ENCODE peak calls at places on chromosome 3, in four cellular contexts. I is effector memory CD4-positive, alpha-beta T cell; B is brain microvascular endothelial cell; X is endothelial cell of umbilical vein. T is an unnamed sample. For H3K36me3, the result is how much of the 10 kb centered on the place peaks cover.

GRCh38 chr3:30689202-30689641 is 82.8 kb downstream of the TGFBR2 start:
- DNase-seq in I (no peak), B (peak), X (peak), T (no peak)

GRCh38 chr3:1196997-1197396 is 104.2 kb downstream of the CNTN6 start:
- DNase-seq in I (no peak), B (no peak), X (no peak), T (no peak)

GRCh38 chr3:62051506-62051905 is 321.8 kb downstream of the FEZF2 start:
- DNase-seq in I (no peak), B (peak), X (peak), T (no peak)

GRCh38 chr3:37481986-37482385 is 307.6 kb upstream of the LRRFIP2 start:
- DNase-seq in I (no peak), B (no peak), X (no peak), T (no peak)

GRCh38 chr3:151916781-151917180 is 43.3 kb downstream of the SUCNR1 start:
- DNase-seq in I (no peak), B (no peak), X (no peak), T (no peak)

GRCh38 chr3:15953841-15954240 is 156.1 kb upstream of the ANKRD28 start:
- DNase-seq in I (no peak), B (no peak), X (no peak), T (no peak)

GRCh38 chr3:44624696-44625528 is at the start of gene ZNF197:
- DNase-seq in I (peak), B (peak), X (peak), T (peak)

GRCh38 chr3:105728913-105729312 is 139.9 kb downstream of the CBLB start:
- DNase-seq in I (no peak), B (no peak), X (no peak), T (no peak)

GRCh38 chr3:184565421-184566211 is 4.0 kb downstream of the EPHB3 start:
- DNase-seq in I (no peak), B (peak), X (no peak), T (no peak)

GRCh38 chr3:184563569-184563925 is 2.0 kb downstream of the EPHB3 start:
- DNase-seq in I (no peak), B (no peak), X (no peak), T (no peak)

GRCh38 chr3:184562875-184563568 is 1.4 kb downstream of the EPHB3 start:
- DNase-seq in I (no peak), B (no peak), X (no peak), T (no peak)

GRCh38 chr3:184564685-184565385 is 3.2 kb downstream of the EPHB3 start:
- DNase-seq in I (no peak), B (no peak), X (no peak), T (no peak)

GRCh38 chr3:184563941-184564684 is 2.5 kb downstream of the EPHB3 start:
- DNase-seq in I (no peak), B (no peak), X (no peak), T (no peak)
- H3K4me3 ChIP-seq in I (no peak), B (no peak), X (no peak), T (no peak)

DNA sequence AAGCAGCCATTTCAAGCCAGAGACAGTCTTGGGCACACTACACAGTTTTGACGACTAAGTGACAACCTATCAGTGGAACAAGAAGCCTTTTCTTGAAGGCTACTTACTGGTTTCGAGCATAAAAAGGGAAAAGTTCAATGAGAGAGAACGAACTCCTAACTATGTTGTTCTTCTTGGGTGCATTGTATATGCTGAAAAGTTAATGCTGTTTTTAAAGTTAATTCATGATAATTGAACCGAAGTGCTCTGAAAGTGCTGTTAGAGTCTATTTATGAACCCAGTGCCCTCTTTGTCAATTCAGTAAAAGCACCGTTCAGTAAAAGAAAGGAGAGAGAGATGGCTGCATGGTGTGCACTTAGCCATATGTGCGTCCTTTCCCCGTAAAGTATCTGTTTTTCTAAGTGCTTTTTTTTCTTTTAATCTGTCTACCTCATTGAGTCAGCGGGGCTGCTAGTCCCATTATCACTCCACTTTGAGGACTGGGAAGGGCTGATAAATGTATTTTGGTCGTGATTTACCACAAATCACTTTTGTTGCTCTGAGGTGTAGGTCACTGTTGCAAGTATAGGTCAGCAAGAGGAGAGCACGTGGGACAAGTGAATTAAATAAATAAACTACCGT is 380.7 kb upstream of the GOLIM4 start:
- DNase-seq in I (no peak), B (no peak), X (no peak), T (no peak)
- H3K36me3 ChIP-seq in I (under half), B (under half), X (under half), T (under half)

GRCh38 chr3:183428140-183429023 is at the start of gene MCF2L2:
- DNase-seq in I (peak), B (peak), X (peak), T (no peak)
- H3K4me3 ChIP-seq in I (peak), B (peak), X (peak), T (peak)

DNA sequence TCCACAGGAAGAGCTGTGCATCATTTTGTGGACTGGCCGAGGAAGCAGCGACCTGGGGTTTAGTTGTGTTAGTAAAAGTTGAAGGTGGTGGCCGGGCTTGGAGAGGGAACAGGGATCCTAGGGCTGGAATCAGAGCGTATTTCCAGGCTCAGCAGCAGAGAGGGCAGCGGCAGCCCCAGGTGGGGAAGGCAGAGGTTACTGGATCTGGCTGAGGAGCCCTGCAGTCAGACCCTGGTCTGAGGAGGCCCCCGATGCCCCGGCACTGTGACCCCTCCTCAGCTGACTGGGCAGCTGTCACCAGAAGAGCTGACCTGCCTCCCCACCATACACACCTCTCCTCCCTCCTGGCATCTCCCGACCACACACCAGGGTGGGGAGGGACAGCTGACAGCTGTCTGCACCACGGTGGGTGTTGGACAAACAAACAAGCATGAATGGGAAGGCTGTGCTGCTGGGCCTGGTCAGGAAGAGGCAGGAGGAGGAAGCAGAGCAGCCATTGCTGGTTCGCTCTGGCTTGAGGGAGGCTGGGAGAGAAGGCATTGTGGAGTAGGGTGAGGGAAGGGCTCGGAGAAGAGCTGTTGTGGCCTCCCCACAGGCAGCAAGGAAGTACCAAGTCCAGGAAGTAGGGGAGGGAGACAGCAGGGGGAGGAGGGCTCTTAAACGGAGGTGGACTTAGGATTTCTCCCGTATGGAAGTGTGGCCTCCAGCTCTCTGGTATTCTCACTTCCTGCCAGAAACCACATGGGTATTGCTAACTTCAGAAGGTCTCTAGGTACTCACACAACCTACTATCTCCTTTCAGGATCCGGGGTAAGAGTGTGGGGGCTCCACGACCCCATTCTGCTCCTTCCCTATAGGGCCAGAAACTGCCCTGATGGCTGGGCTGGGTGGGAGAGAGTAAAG is 49.5 kb upstream of the HACD2 start:
- DNase-seq in I (no peak), B (no peak), X (no peak), T (no peak)
- H3K36me3 ChIP-seq in I (under half), B (under half), X (under half), T (under half)

GRCh38 chr3:71244153-71245051 is 339.1 kb downstream of the FOXP1 start:
- DNase-seq in I (no peak), B (peak), X (no peak), T (no peak)
- H3K4me3 ChIP-seq in I (no peak), B (peak), X (peak), T (no peak)